ENCODE peak calls at places on chromosomes 11 and 22, in ten cellular contexts. One of them, this sample, is unnamed.

GRCh38 chr11:126051117-126051516 is 11.5 kb downstream of the CDON start:
- DNase-seq in HCT116: no peak
- DNase-seq in PC-9: no peak
- DNase-seq in astrocyte of the spinal cord: no peak
- DNase-seq in MM.1S: no peak
- DNase-seq in IMR-90: no peak
- DNase-seq in PC-3: no peak
- DNase-seq in brain microvascular endothelial cell: no peak
- DNase-seq in BE2C: no peak
- DNase-seq in right atrium auricular region: no peak
- DNase-seq in this sample: no peak

GRCh38 chr22:25869771-25870170 is 127.8 kb downstream of the MYO18B start:
- DNase-seq in HCT116: no peak
- DNase-seq in BE2C: no peak
- DNase-seq in MM.1S: no peak
- DNase-seq in IMR-90: no peak
- DNase-seq in PC-3: no peak
- DNase-seq in right atrium auricular region: no peak
- DNase-seq in brain microvascular endothelial cell: no peak
- DNase-seq in PC-9: no peak
- DNase-seq in astrocyte of the spinal cord: no peak
- DNase-seq in this sample: no peak

GRCh38 chr11:19162946-19163345 is 38.8 kb downstream of the CSRP3 start:
- DNase-seq in brain microvascular endothelial cell: no peak
- DNase-seq in PC-3: no peak
- DNase-seq in HCT116: no peak
- DNase-seq in PC-9: no peak
- DNase-seq in MM.1S: no peak
- DNase-seq in astrocyte of the spinal cord: no peak
- DNase-seq in right atrium auricular region: no peak
- DNase-seq in BE2C: no peak
- DNase-seq in IMR-90: no peak
- DNase-seq in this sample: no peak

GRCh38 chr11:10414181-10414580 is 40.9 kb upstream of the AMPD3 start:
- DNase-seq in astrocyte of the spinal cord: no peak
- DNase-seq in right atrium auricular region: no peak
- DNase-seq in MM.1S: peak; percentile 77
- DNase-seq in PC-9: no peak
- DNase-seq in HCT116: no peak
- DNase-seq in BE2C: no peak
- DNase-seq in PC-3: no peak
- DNase-seq in brain microvascular endothelial cell: no peak
- DNase-seq in IMR-90: no peak
- DNase-seq in this sample: no peak

GRCh38 chr11:92357344-92357743 is 132.7 kb downstream of the FAT3 start:
- DNase-seq in HCT116: no peak
- DNase-seq in PC-9: no peak
- DNase-seq in IMR-90: no peak
- DNase-seq in PC-3: peak; percentile 53
- DNase-seq in right atrium auricular region: no peak
- DNase-seq in brain microvascular endothelial cell: no peak
- DNase-seq in BE2C: no peak
- DNase-seq in astrocyte of the spinal cord: no peak
- DNase-seq in MM.1S: no peak
- DNase-seq in this sample: no peak

GRCh38 chr22:36790648-36791047 is 14.7 kb upstream of the IFT27 start:
- DNase-seq in MM.1S: no peak
- DNase-seq in PC-3: no peak
- DNase-seq in IMR-90: no peak
- DNase-seq in astrocyte of the spinal cord: no peak
- DNase-seq in HCT116: no peak
- DNase-seq in PC-9: peak; percentile 59
- DNase-seq in BE2C: no peak
- DNase-seq in right atrium auricular region: no peak
- DNase-seq in brain microvascular endothelial cell: no peak
- DNase-seq in this sample: no peak

GRCh38 chr11:10770626-10771254 is 19.7 kb downstream of the CTR9 start:
- DNase-seq in PC-3: peak; percentile 72
- DNase-seq in HCT116: peak; percentile 29
- DNase-seq in BE2C: peak; percentile 65
- DNase-seq in brain microvascular endothelial cell: peak; percentile 50
- DNase-seq in MM.1S: peak; percentile 44
- DNase-seq in IMR-90: peak; percentile 55
- DNase-seq in astrocyte of the spinal cord: peak; percentile 44
- DNase-seq in right atrium auricular region: no peak
- DNase-seq in PC-9: peak; percentile 27
- DNase-seq in this sample: peak; percentile 72

GRCh38 chr11:134358853-134359490 is 27.2 kb downstream of the GLB1L2 start:
- DNase-seq in PC-9: no peak
- DNase-seq in BE2C: peak; percentile 4
- DNase-seq in right atrium auricular region: no peak
- DNase-seq in astrocyte of the spinal cord: no peak
- DNase-seq in MM.1S: no peak
- DNase-seq in brain microvascular endothelial cell: no peak
- DNase-seq in HCT116: no peak
- DNase-seq in PC-3: no peak
- DNase-seq in IMR-90: no peak
- DNase-seq in this sample: no peak

GRCh38 chr11:44630511-44631210 is 65.2 kb downstream of the CD82 start:
- DNase-seq in IMR-90: no peak
- DNase-seq in PC-9: no peak
- DNase-seq in MM.1S: no peak
- DNase-seq in PC-3: no peak
- DNase-seq in BE2C: no peak
- DNase-seq in right atrium auricular region: peak; percentile 40
- DNase-seq in HCT116: no peak
- DNase-seq in brain microvascular endothelial cell: no peak
- DNase-seq in astrocyte of the spinal cord: no peak
- DNase-seq in this sample: no peak

GRCh38 chr22:26483043-26483438 is 542 bp downstream of the HPS4 start:
- DNase-seq in brain microvascular endothelial cell: no peak
- DNase-seq in HCT116: no peak
- DNase-seq in astrocyte of the spinal cord: no peak
- DNase-seq in PC-3: no peak
- DNase-seq in BE2C: no peak
- DNase-seq in MM.1S: no peak
- DNase-seq in right atrium auricular region: no peak
- DNase-seq in IMR-90: no peak
- DNase-seq in PC-9: no peak
- DNase-seq in this sample: no peak

GRCh38 chr11:67651976-67652895 is 1.7 kb upstream of the ACY3 start:
- DNase-seq in right atrium auricular region: no peak
- DNase-seq in PC-9: no peak
- DNase-seq in astrocyte of the spinal cord: no peak
- DNase-seq in BE2C: no peak
- DNase-seq in MM.1S: no peak
- DNase-seq in HCT116: no peak
- DNase-seq in IMR-90: no peak
- DNase-seq in brain microvascular endothelial cell: no peak
- DNase-seq in PC-3: peak; percentile 10
- DNase-seq in this sample: no peak

GRCh38 chr11:47186076-47186936 is at the start of gene PACSIN3:
- DNase-seq in HCT116: no peak
- DNase-seq in MM.1S: peak; percentile 43
- DNase-seq in PC-9: peak; percentile 64
- DNase-seq in BE2C: peak; percentile 60
- DNase-seq in brain microvascular endothelial cell: peak; percentile 15
- DNase-seq in PC-3: peak; percentile 63
- DNase-seq in right atrium auricular region: no peak
- DNase-seq in astrocyte of the spinal cord: no peak
- DNase-seq in IMR-90: peak; percentile 19
- DNase-seq in this sample: no peak

GRCh38 chr11:60878245-60879101 is 11.1 kb downstream of the ZP1 start:
- DNase-seq in brain microvascular endothelial cell: no peak
- DNase-seq in HCT116: no peak
- DNase-seq in MM.1S: no peak
- DNase-seq in astrocyte of the spinal cord: no peak
- DNase-seq in BE2C: no peak
- DNase-seq in PC-3: no peak
- DNase-seq in PC-9: no peak
- DNase-seq in right atrium auricular region: no peak
- DNase-seq in IMR-90: no peak
- DNase-seq in this sample: no peak

GRCh38 chr11:60875856-60876485 is 8.6 kb downstream of the ZP1 start:
- DNase-seq in PC-9: no peak
- DNase-seq in IMR-90: no peak
- DNase-seq in HCT116: no peak
- DNase-seq in PC-3: no peak
- DNase-seq in right atrium auricular region: no peak
- DNase-seq in brain microvascular endothelial cell: no peak
- DNase-seq in astrocyte of the spinal cord: no peak
- DNase-seq in BE2C: no peak
- DNase-seq in MM.1S: no peak
- DNase-seq in this sample: no peak

GRCh38 chr11:60880635-60881282 is 13.4 kb downstream of the ZP1 start:
- DNase-seq in astrocyte of the spinal cord: no peak
- DNase-seq in IMR-90: no peak
- DNase-seq in HCT116: no peak
- DNase-seq in PC-9: no peak
- DNase-seq in brain microvascular endothelial cell: no peak
- DNase-seq in BE2C: no peak
- DNase-seq in MM.1S: no peak
- DNase-seq in PC-3: no peak
- DNase-seq in right atrium auricular region: no peak
- DNase-seq in this sample: no peak

GRCh38 chr11:60879104-60879503 is 11.8 kb downstream of the ZP1 start:
- DNase-seq in astrocyte of the spinal cord: no peak
- DNase-seq in IMR-90: no peak
- DNase-seq in PC-3: no peak
- DNase-seq in HCT116: no peak
- DNase-seq in BE2C: no peak
- DNase-seq in brain microvascular endothelial cell: no peak
- DNase-seq in MM.1S: no peak
- DNase-seq in right atrium auricular region: no peak
- DNase-seq in PC-9: no peak
- DNase-seq in this sample: no peak

GRCh38 chr11:60880189-60880588 is 12.8 kb downstream of the ZP1 start:
- DNase-seq in PC-9: no peak
- DNase-seq in HCT116: no peak
- DNase-seq in PC-3: no peak
- DNase-seq in BE2C: no peak
- DNase-seq in astrocyte of the spinal cord: no peak
- DNase-seq in right atrium auricular region: no peak
- DNase-seq in MM.1S: no peak
- DNase-seq in brain microvascular endothelial cell: no peak
- DNase-seq in IMR-90: no peak
- DNase-seq in this sample: no peak
- H3K4me3 ChIP-seq in PC-9: no peak overlapping the region
- H3K4me3 ChIP-seq in HCT116: no peak overlapping the region
- H3K4me3 ChIP-seq in PC-3: no peak overlapping the region
- H3K4me3 ChIP-seq in BE2C: no peak overlapping the region
- H3K4me3 ChIP-seq in astrocyte of the spinal cord: no peak overlapping the region
- H3K4me3 ChIP-seq in right atrium auricular region: no peak overlapping the region
- H3K4me3 ChIP-seq in MM.1S: no peak overlapping the region
- H3K4me3 ChIP-seq in brain microvascular endothelial cell: no peak overlapping the region
- H3K4me3 ChIP-seq in IMR-90: no peak overlapping the region
- H3K4me3 ChIP-seq in this sample: no peak overlapping the region

DNA sequence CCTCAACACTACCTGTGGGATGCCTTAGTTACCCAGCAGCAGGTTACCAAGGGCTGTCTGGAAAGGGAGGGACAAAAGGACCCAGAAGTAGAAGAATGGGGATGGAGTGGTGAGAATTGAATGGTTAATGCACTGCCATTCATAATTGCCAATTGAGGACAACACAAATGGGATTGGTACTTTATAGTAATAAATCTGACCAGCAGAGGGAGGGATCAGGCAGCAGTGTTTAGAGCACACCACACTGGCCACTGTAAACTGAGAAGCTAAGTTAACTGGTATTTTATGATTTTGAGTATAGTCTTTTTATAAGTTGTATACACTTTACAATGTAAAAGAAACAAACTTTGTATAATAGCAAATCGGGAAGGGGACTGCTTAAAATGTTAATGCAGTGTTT is 10.7 kb downstream of the TBRG1 start:
- DNase-seq in IMR-90: peak; percentile 17
- DNase-seq in HCT116: no peak
- DNase-seq in PC-3: peak; percentile 52
- DNase-seq in brain microvascular endothelial cell: peak; percentile 16
- DNase-seq in astrocyte of the spinal cord: no peak
- DNase-seq in BE2C: no peak
- DNase-seq in PC-9: no peak
- DNase-seq in MM.1S: no peak
- DNase-seq in right atrium auricular region: no peak
- DNase-seq in this sample: peak; percentile 64
- TF ChIP-seq CTCF in IMR-90: peak; percentile 32
- TF ChIP-seq CTCF in HCT116: peak; percentile 14
- TF ChIP-seq CTCF in PC-3: peak; percentile 68
- TF ChIP-seq CTCF in brain microvascular endothelial cell: peak; percentile 65
- TF ChIP-seq CTCF in astrocyte of the spinal cord: peak; percentile 34
- TF ChIP-seq CTCF in BE2C: peak; percentile 47
- TF ChIP-seq CTCF in PC-9: peak; percentile 44
- TF ChIP-seq CTCF in MM.1S: peak; percentile 28
- TF ChIP-seq CTCF in right atrium auricular region: no peak
- TF ChIP-seq CTCF in this sample: peak; percentile 70

GRCh38 chr11:28105869-28106268 is 2.1 kb downstream of the KIF18A start:
- DNase-seq in PC-3: no peak
- DNase-seq in HCT116: no peak
- DNase-seq in BE2C: no peak
- DNase-seq in PC-9: no peak
- DNase-seq in IMR-90: no peak
- DNase-seq in brain microvascular endothelial cell: no peak
- DNase-seq in MM.1S: no peak
- DNase-seq in right atrium auricular region: no peak
- DNase-seq in astrocyte of the spinal cord: no peak
- DNase-seq in this sample: no peak
- H3K4me3 ChIP-seq in PC-3: peak overlapping the region; percentile 75
- H3K4me3 ChIP-seq in HCT116: peak overlapping the region; percentile 78
- H3K4me3 ChIP-seq in BE2C: peak overlapping the region; percentile 35
- H3K4me3 ChIP-seq in PC-9: peak overlapping the region; percentile 93
- H3K4me3 ChIP-seq in IMR-90: no peak overlapping the region
- H3K4me3 ChIP-seq in brain microvascular endothelial cell: no peak overlapping the region
- H3K4me3 ChIP-seq in MM.1S: no peak overlapping the region
- H3K4me3 ChIP-seq in right atrium auricular region: no peak overlapping the region
- H3K4me3 ChIP-seq in astrocyte of the spinal cord: no peak overlapping the region
- H3K4me3 ChIP-seq in this sample: no peak overlapping the region

DNA sequence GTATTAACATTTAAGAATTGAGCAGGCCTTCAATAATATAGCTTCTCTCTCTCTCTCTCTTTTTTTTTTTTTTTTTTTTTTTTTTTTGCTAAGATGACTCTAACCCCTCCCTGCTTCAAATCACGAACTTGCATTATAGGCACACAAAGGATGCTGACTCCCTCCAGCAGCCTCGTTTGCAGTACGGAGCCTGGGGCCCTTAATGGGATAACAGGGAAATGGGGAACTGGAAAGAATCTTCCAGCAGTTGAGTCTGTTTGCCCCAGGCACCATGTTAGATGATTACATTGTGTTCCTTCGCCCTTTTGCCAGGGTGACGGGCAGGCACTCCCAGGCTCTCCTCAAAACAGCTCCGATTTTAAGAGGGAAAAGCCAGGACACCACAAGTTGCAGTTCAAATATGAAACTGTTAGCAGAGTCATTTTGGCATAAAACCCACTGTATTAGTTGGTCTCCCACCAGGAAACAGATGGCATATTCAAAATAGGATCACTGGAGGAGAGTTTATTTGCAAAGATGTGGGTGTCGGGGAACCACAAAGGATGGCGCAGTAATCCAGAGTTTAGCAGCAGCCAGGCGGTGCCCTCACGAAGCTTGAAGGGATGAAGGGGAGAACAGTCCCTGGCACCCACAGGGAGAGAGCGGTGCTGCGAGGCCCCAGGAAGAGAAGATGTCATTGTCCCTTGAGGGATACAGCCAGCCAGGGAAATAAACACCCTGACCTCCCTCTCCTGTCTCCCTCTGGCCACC is 26.5 kb upstream of the TREH start:
- DNase-seq in MM.1S: no peak
- DNase-seq in PC-9: no peak
- DNase-seq in IMR-90: no peak
- DNase-seq in astrocyte of the spinal cord: no peak
- DNase-seq in HCT116: no peak
- DNase-seq in PC-3: no peak
- DNase-seq in BE2C: peak; percentile 29
- DNase-seq in right atrium auricular region: no peak
- DNase-seq in brain microvascular endothelial cell: no peak
- DNase-seq in this sample: no peak
- TF ChIP-seq CTCF in MM.1S: no peak
- TF ChIP-seq CTCF in PC-9: no peak
- TF ChIP-seq CTCF in IMR-90: no peak
- TF ChIP-seq CTCF in astrocyte of the spinal cord: no peak
- TF ChIP-seq CTCF in HCT116: no peak
- TF ChIP-seq CTCF in PC-3: no peak
- TF ChIP-seq CTCF in BE2C: no peak
- TF ChIP-seq CTCF in right atrium auricular region: no peak
- TF ChIP-seq CTCF in brain microvascular endothelial cell: no peak
- TF ChIP-seq CTCF in this sample: no peak